ENCODE peak calls at places on chromosomes 12 and 14, in five cellular contexts. P, X, U, F and N are unnamed samples.

GRCh38 chr12:124476011-124476400 is 91.4 kb downstream of the NCOR2 start:
- DNase-seq in U (no peak), F (no peak), P (no peak), X (no peak), N (no peak)

GRCh38 chr14:23569443-23570151 is 2.0 kb upstream of the AP1G2 start:
- DNase-seq in P (no peak), X (no peak), F (no peak), U (no peak), N (peak)

GRCh38 chr12:89932950-89933349 is 224.3 kb upstream of the ATP2B1 start:
- DNase-seq in P (no peak), U (no peak), F (no peak), X (no peak), N (peak)

GRCh38 chr14:104967414-104968152 is 10.6 kb downstream of the AHNAK2 start:
- DNase-seq in U (no peak), P (no peak), X (peak), F (no peak), N (peak)

GRCh38 chr12:58463050-58463449 is 457.3 kb downstream of the LRIG3 start:
- DNase-seq in X (no peak), U (no peak), F (no peak), P (no peak), N (no peak)

GRCh38 chr14:76208340-76208739 is 56.6 kb downstream of the GPATCH2L start:
- DNase-seq in F (no peak), P (no peak), X (no peak), U (no peak), N (no peak)

GRCh38 chr14:102926104-102926503 is 3.6 kb downstream of the AMN start:
- DNase-seq in F (no peak), X (no peak), P (no peak), U (no peak), N (no peak)

GRCh38 chr12:85558684-85559083 is 277.5 kb downstream of the RASSF9 start:
- DNase-seq in U (no peak), F (no peak), P (no peak), X (no peak), N (no peak)

GRCh38 chr12:91978143-91978542 is 167.5 kb downstream of the BTG1 start:
- DNase-seq in P (no peak), F (no peak), X (no peak), U (no peak), N (peak)

GRCh38 chr14:53331247-53331646 is 178.1 kb upstream of the DDHD1 start:
- DNase-seq in P (no peak), F (no peak), U (no peak), X (peak), N (peak)

GRCh38 chr12:29858270-29858786 is 74.6 kb upstream of the TMTC1 start:
- DNase-seq in P (no peak), U (no peak), F (no peak), X (no peak), N (no peak)

GRCh38 chr12:2537868-2538541 is 256.8 kb upstream of the FKBP4 start:
- DNase-seq in P (no peak), X (no peak), F (no peak), U (no peak), N (no peak)

GRCh38 chr12:10197879-10198278 is 14.8 kb upstream of the GABARAPL1 start:
- DNase-seq in F (no peak), X (no peak), U (no peak), P (no peak), N (no peak)

GRCh38 chr14:103207404-103208072 is 84.3 kb downstream of the TNFAIP2 start:
- DNase-seq in F (no peak), U (no peak), X (peak), P (no peak), N (peak)

GRCh38 chr14:64092940-64093339 is 201.2 kb downstream of the ESR2 start:
- DNase-seq in P (no peak), U (no peak), X (no peak), F (no peak), N (no peak)

GRCh38 chr14:103391048-103391447 is 5.8 kb downstream of the MARK3 start:
- DNase-seq in F (no peak), U (peak), X (peak), P (no peak), N (peak)

GRCh38 chr12:111780615-111781014 is 13.9 kb downstream of the ALDH2 start:
- DNase-seq in X (no peak), P (no peak), F (no peak), U (no peak), N (no peak)

GRCh38 chr14:86779416-86779815 is 1213.6 kb downstream of the GALC start:
- DNase-seq in X (no peak), U (no peak), F (no peak), P (no peak), N (no peak)

GRCh38 chr12:70691018-70691672 is 53.9 kb upstream of the PTPRB start:
- DNase-seq in X (no peak), F (no peak), U (no peak), P (no peak), N (peak)

GRCh38 chr14:81350344-81351096 is 49.6 kb downstream of the STON2 start:
- DNase-seq in F (no peak), X (no peak), P (no peak), U (no peak), N (no peak)

GRCh38 chr12:116366456-116366776 is 88.9 kb upstream of the MED13L start:
- DNase-seq in P (peak), F (no peak), U (no peak), X (no peak), N (no peak)

GRCh38 chr14:31893156-31893813 is 183.8 kb upstream of the ARHGAP5 start:
- DNase-seq in U (no peak), X (no peak), F (no peak), P (no peak), N (peak)

GRCh38 chr14:53865716-53866115 is 90.9 kb downstream of the BMP4 start:
- DNase-seq in F (no peak), X (no peak), U (no peak), P (no peak), N (no peak)

GRCh38 chr12:57296291-57296690 is 45.3 kb upstream of the STAC3 start:
- DNase-seq in X (no peak), U (no peak), F (no peak), P (no peak), N (peak)

GRCh38 chr14:103130965-103131364 is 7.7 kb downstream of the TNFAIP2 start:
- DNase-seq in X (no peak), P (no peak), U (peak), F (no peak), N (peak)

GRCh38 chr12:42652048-42652447 is 62.5 kb upstream of the PRICKLE1 start:
- DNase-seq in F (no peak), U (no peak), X (no peak), P (no peak), N (no peak)

GRCh38 chr14:101501858-101502615 is 59.3 kb upstream of the DIO3 start:
- DNase-seq in F (peak), P (no peak), U (no peak), X (no peak), N (no peak)

GRCh38 chr14:44589180-44589579 is 82.1 kb upstream of the FSCB start:
- DNase-seq in P (no peak), U (no peak), F (no peak), X (no peak), N (no peak)

GRCh38 chr14:55128386-55129085 is 516 bp upstream of the LGALS3 start:
- DNase-seq in F (no peak), U (no peak), P (no peak), X (no peak), N (no peak)

GRCh38 chr14:105087963-105088811 is 23.0 kb upstream of the GPR132 start:
- DNase-seq in X (peak), P (no peak), U (peak), F (peak), N (peak)